ENCODE peak calls at places on chromosome 20, in four cellular contexts. J is HCT116; M is activated CD8-positive, alpha-beta memory T cell treated with anti-CD3 and anti-CD28 coated beads, Interleukin-2, amount 50 U/mL, for 4 hours; D is naive B cell. O is an unnamed sample.

GRCh38 chr20:63565699-63566335 is 8.2 kb downstream of the HELZ2 start:
- DNase-seq in J (no peak), M (no peak), D (no peak), O (no peak)

GRCh38 chr20:11734431-11734830 is 183.3 kb upstream of the BTBD3 start:
- DNase-seq in J (no peak), M (no peak), D (no peak), O (no peak)

GRCh38 chr20:46056970-46057855 is 28.2 kb downstream of the SLC12A5 start:
- DNase-seq in J (no peak), M (no peak), D (no peak), O (no peak)

GRCh38 chr20:4065405-4065841 is 50.1 kb upstream of the RNF24 start:
- DNase-seq in J (no peak), M (no peak), D (no peak), O (no peak)

GRCh38 chr20:11995750-11996567 is 78.3 kb downstream of the BTBD3 start:
- DNase-seq in J (no peak), M (no peak), D (no peak), O (no peak)

GRCh38 chr20:3613821-3614440 is 49.3 kb downstream of the GFRA4 start:
- DNase-seq in J (no peak), M (no peak), D (no peak), O (no peak)

GRCh38 chr20:25237610-25238318 is 10.1 kb upstream of the PYGB start:
- DNase-seq in J (peak), M (peak), D (no peak), O (no peak)

GRCh38 chr20:41467690-41468089 is 101.1 kb upstream of the EMILIN3 start:
- DNase-seq in J (no peak), M (no peak), D (no peak), O (no peak)

GRCh38 chr20:62609170-62609786 is 33.0 kb upstream of the SLCO4A1 start:
- DNase-seq in J (no peak), M (no peak), D (no peak), O (no peak)

GRCh38 chr20:47489448-47489872 is 12.2 kb upstream of the NCOA3 start:
- DNase-seq in J (no peak), M (peak), D (peak), O (peak)

GRCh38 chr20:48785801-48786200 is 42.0 kb downstream of the PREX1 start:
- DNase-seq in J (no peak), M (no peak), D (no peak), O (no peak)

GRCh38 chr20:57841297-57841866 is 131.6 kb upstream of the PMEPA1 start:
- DNase-seq in J (no peak), M (no peak), D (no peak), O (no peak)

GRCh38 chr20:62822788-62823651 is 6.2 kb downstream of the COL9A3 start:
- DNase-seq in J (peak), M (no peak), D (no peak), O (peak)

GRCh38 chr20:52003976-52004375 is 187.6 kb downstream of the ZFP64 start:
- DNase-seq in J (no peak), M (no peak), D (no peak), O (no peak)

GRCh38 chr20:49276895-49277785 is 717 bp downstream of the ZNFX1 start:
- DNase-seq in J (no peak), M (peak), D (no peak), O (peak)

GRCh38 chr20:46548688-46549087 is 1.8 kb downstream of the OCSTAMP start:
- DNase-seq in J (no peak), M (no peak), D (no peak), O (no peak)

GRCh38 chr20:40803381-40803780 is 114.3 kb upstream of the MAFB start:
- DNase-seq in J (no peak), M (no peak), D (no peak), O (no peak)

GRCh38 chr20:34896086-34896551 is 19.7 kb downstream of the ACSS2 start:
- DNase-seq in J (no peak), M (no peak), D (no peak), O (no peak)

GRCh38 chr20:35246723-35247122 is 20.2 kb downstream of the MMP24 start:
- DNase-seq in J (no peak), M (no peak), D (no peak), O (no peak)

GRCh38 chr20:7980332-7981046 is 39.1 kb downstream of the TMX4 start:
- DNase-seq in J (peak), M (no peak), D (no peak), O (peak)

GRCh38 chr20:62197321-62197720 is 14.5 kb downstream of the MTG2 start:
- DNase-seq in J (no peak), M (no peak), D (no peak), O (no peak)

GRCh38 chr20:38728911-38729642 is 4.8 kb downstream of the SLC32A1 start:
- DNase-seq in J (no peak), M (no peak), D (peak), O (no peak)

GRCh38 chr20:48457261-48458002 is 370.4 kb downstream of the PREX1 start:
- DNase-seq in J (no peak), M (no peak), D (no peak), O (no peak)

GRCh38 chr20:3805594-3806264 is 9.6 kb downstream of the CDC25B start:
- DNase-seq in J (no peak), M (no peak), D (no peak), O (no peak)

GRCh38 chr20:25490656-25491445 is 83.4 kb downstream of the GINS1 start:
- DNase-seq in J (no peak), M (no peak), D (no peak), O (no peak)

O was measured in OCI-LY7.